ENCODE peak calls at places on chromosomes 13 and 19, in five cellular contexts. D, H, K, I and T are unnamed samples.

GRCh38 chr13:51370116-51370515 is 30.6 kb downstream of the SERPINE3 start:
- DNase-seq in I (no peak), H (no peak), D (no peak), K (no peak), T (no peak)

GRCh38 chr19:46913852-46914430 is 53.1 kb downstream of the ARHGAP35 start:
- DNase-seq in I (no peak), H (no peak), D (no peak), K (no peak), T (no peak)

GRCh38 chr13:52137489-52137888 is 8.6 kb upstream of the NEK5 start:
- DNase-seq in D (no peak), K (no peak), H (no peak), I (no peak), T (no peak)

GRCh38 chr13:28037399-28037798 is 48.9 kb upstream of the URAD start:
- DNase-seq in I (no peak), H (no peak), K (no peak), D (no peak), T (no peak)

GRCh38 chr13:103133551-103133950 is 67.3 kb upstream of the SLC10A2 start:
- DNase-seq in D (no peak), H (no peak), I (no peak), K (no peak), T (no peak)

GRCh38 chr13:81408647-81409046 is 1067.7 kb upstream of the SPRY2 start:
- DNase-seq in I (no peak), K (no peak), H (no peak), D (no peak), T (no peak)

GRCh38 chr19:32878988-32879387 is 9.4 kb upstream of the SLC7A9 start:
- DNase-seq in H (no peak), D (peak), K (no peak), I (no peak), T (peak)

GRCh38 chr13:92313382-92313781 is 913.2 kb upstream of the GPC6 start:
- DNase-seq in H (no peak), K (no peak), I (no peak), D (no peak), T (no peak)

GRCh38 chr19:4581381-4582111 is 22.1 kb upstream of the SEMA6B start:
- DNase-seq in H (no peak), K (no peak), D (no peak), I (no peak), T (no peak)

GRCh38 chr13:37475151-37475550 is 123.4 kb downstream of the POSTN start:
- DNase-seq in D (no peak), K (no peak), H (no peak), I (no peak), T (no peak)

GRCh38 chr19:38143847-38144246 is 80.2 kb downstream of the DPF1 start:
- DNase-seq in H (no peak), K (no peak), D (no peak), I (no peak), T (no peak)

GRCh38 chr19:38975214-38975860 is at the start of gene FBXO17:
- DNase-seq in K (peak), H (no peak), I (peak), D (peak), T (no peak)

GRCh38 chr13:44238011-44238421 is 135.6 kb upstream of the SERP2 start:
- DNase-seq in I (no peak), D (no peak), K (no peak), H (no peak), T (no peak)

GRCh38 chr19:13795595-13796300 is 505 bp downstream of the ZSWIM4 start:
- DNase-seq in H (no peak), I (peak), D (peak), K (no peak), T (no peak)

GRCh38 chr13:49218493-49219051 is 1.6 kb upstream of the MLNR start:
- DNase-seq in I (no peak), H (no peak), D (no peak), K (no peak), T (no peak)

GRCh38 chr19:58020985-58021384 is 12.8 kb upstream of the ZSCAN1 start:
- DNase-seq in D (no peak), I (no peak), H (no peak), K (no peak), T (no peak)

GRCh38 chr13:29733069-29733700 is 117.2 kb downstream of the UBL3 start:
- DNase-seq in I (no peak), H (no peak), D (no peak), K (no peak), T (peak)

GRCh38 chr13:23460309-23460708 is 26.8 kb upstream of the SACS start:
- DNase-seq in I (no peak), D (no peak), H (no peak), K (no peak), T (no peak)

GRCh38 chr13:27194895-27195764 is 23.5 kb upstream of the USP12 start:
- DNase-seq in K (no peak), H (no peak), D (no peak), I (no peak), T (no peak)

GRCh38 chr19:13053761-13054604 is 48.7 kb downstream of the LYL1 start:
- DNase-seq in I (peak), H (no peak), D (peak), K (peak), T (peak)

GRCh38 chr13:114155320-114155719 is 22.9 kb upstream of the RASA3 start:
- DNase-seq in I (no peak), H (no peak), K (no peak), D (peak), T (no peak)

GRCh38 chr19:35565016-35565856 is 1.8 kb upstream of the ATP4A start:
- DNase-seq in K (no peak), I (peak), D (no peak), H (no peak), T (no peak)

GRCh38 chr19:3161453-3161852 is 17.1 kb upstream of the S1PR4 start:
- DNase-seq in I (no peak), H (no peak), K (no peak), D (no peak), T (no peak)

GRCh38 chr19:46478356-46478986 is 7.1 kb upstream of the PNMA8A start:
- DNase-seq in D (no peak), I (no peak), H (no peak), K (no peak), T (no peak)

GRCh38 chr13:80012281-80012680 is 328.6 kb downstream of the SPRY2 start:
- DNase-seq in H (no peak), I (no peak), D (no peak), K (no peak), T (no peak)

GRCh38 chr13:27619093-27619705 is 1.1 kb downstream of the LNX2 start:
- DNase-seq in K (no peak), I (peak), H (no peak), D (no peak), T (no peak)

GRCh38 chr13:51921790-51922740 is 60.3 kb downstream of the CCDC70 start:
- DNase-seq in K (no peak), H (no peak), I (no peak), D (no peak), T (no peak)

GRCh38 chr19:17086129-17086528 is 10.6 kb downstream of the MYO9B start:
- DNase-seq in K (no peak), I (no peak), D (no peak), H (no peak), T (no peak)

GRCh38 chr13:26989261-26990007 is 182.2 kb downstream of the USP12 start:
- DNase-seq in H (no peak), D (no peak), I (no peak), K (no peak), T (no peak)

GRCh38 chr19:51014242-51014641 is 5.3 kb downstream of the KLK10 start:
- DNase-seq in D (no peak), K (no peak), I (no peak), H (no peak), T (no peak)

GRCh38 chr13:64709079-64709478 is 2521.1 kb downstream of the PCDH9 start:
- DNase-seq in D (no peak), I (no peak), K (no peak), H (no peak), T (no peak)

GRCh38 chr19:36605839-36606478 is 846 bp downstream of the ZNF382 start:
- DNase-seq in D (no peak), K (no peak), I (no peak), H (no peak), T (no peak)

GRCh38 chr19:47417746-47418594 is 1.4 kb downstream of the MEIS3 start:
- DNase-seq in K (no peak), D (peak), I (no peak), H (no peak), T (no peak)

GRCh38 chr13:21583496-21583895 is 20.5 kb downstream of the MICU2 start:
- DNase-seq in K (no peak), D (no peak), I (no peak), H (no peak), T (no peak)

GRCh38 chr19:55372316-55373081 is 2.2 kb upstream of the IL11 start:
- DNase-seq in K (no peak), H (no peak), I (no peak), D (no peak), T (no peak)

GRCh38 chr19:34260771-34261173 is 6.4 kb downstream of the GARRE1 start:
- DNase-seq in H (no peak), D (no peak), K (no peak), I (no peak), T (no peak)

GRCh38 chr19:19399733-19400438 is 5.6 kb upstream of the GATAD2A start:
- DNase-seq in H (no peak), K (no peak), D (no peak), I (no peak), T (no peak)